ENCODE peak calls at places on chromosome 2, in eight cellular contexts. B is testis; K is activated CD4-positive, CD25-positive, alpha-beta regulatory T cell; F is Calu3; W is T-helper 2 cell; E is dorsolateral prefrontal cortex; N is iPS-NIHi11; T is mammary epithelial cell. D is an unnamed sample.

GRCh38 chr2:142037744-142038143 is 93.1 kb downstream of the LRP1B start:
- DNase-seq in B (no peak), K (no peak), F (no peak), W (no peak), E (no peak), N (no peak), T (peak; percentile 51), D (peak; percentile 7)

GRCh38 chr2:54000524-54000923 is 29.7 kb upstream of the PSME4 start:
- DNase-seq in B (no peak), K (no peak), F (no peak), W (no peak), E (no peak), N (no peak), T (no peak), D (no peak)

GRCh38 chr2:156379069-156379468 is 46.5 kb upstream of the NR4A2 start:
- DNase-seq in B (no peak), K (no peak), F (no peak), W (no peak), E (no peak), N (no peak), T (no peak), D (no peak)

GRCh38 chr2:239695728-239696240 is 295.0 kb upstream of the HDAC4 start:
- DNase-seq in B (peak; percentile 6), K (no peak), F (no peak), W (no peak), E (no peak), N (no peak), T (no peak), D (no peak)

GRCh38 chr2:168245074-168245825 is 2.1 kb downstream of the STK39 start:
- DNase-seq in B (no peak), K (no peak), F (no peak), W (no peak), E (no peak), N (no peak), T (no peak), D (no peak)

GRCh38 chr2:152062130-152063091 is 36.4 kb downstream of the CACNB4 start:
- DNase-seq in B (peak; percentile 52), K (no peak), F (no peak), W (no peak), E (no peak), N (no peak), T (peak; percentile 16), D (peak; percentile 42)

GRCh38 chr2:128028668-128029054 is 802 bp upstream of the SAP130 start:
- DNase-seq in B (no peak), K (no peak), F (no peak), W (no peak), E (no peak), N (no peak), T (no peak), D (no peak)

GRCh38 chr2:26646986-26647672 is 6.0 kb upstream of the CIB4 start:
- DNase-seq in B (no peak), K (no peak), F (no peak), W (no peak), E (no peak), N (no peak), T (no peak), D (no peak)

GRCh38 chr2:218567797-218568189 is 358 bp downstream of the USP37 start:
- DNase-seq in B (no peak), K (peak; percentile 66), F (no peak), W (peak; percentile 75), E (no peak), N (no peak), T (no peak), D (no peak)

GRCh38 chr2:88606371-88607030 is 20.8 kb downstream of the EIF2AK3 start:
- DNase-seq in B (no peak), K (no peak), F (no peak), W (no peak), E (no peak), N (no peak), T (no peak), D (no peak)

GRCh38 chr2:156890498-156891148 is 366.9 kb upstream of the GALNT5 start:
- DNase-seq in B (no peak), K (no peak), F (no peak), W (no peak), E (no peak), N (no peak), T (no peak), D (no peak)

GRCh38 chr2:196925768-196926561 is 542 bp downstream of the PGAP1 start:
- DNase-seq in B (peak; percentile 27), K (no peak), F (peak; percentile 10), W (no peak), E (peak; percentile 30), N (peak; percentile 55), T (peak; percentile 65), D (peak; percentile 71)